ENCODE peak calls at places on chromosomes 11 and 22, in four cellular contexts. A is dorsolateral prefrontal cortex, V is NCI-H1417, T is iPS-NIHi11. W is an unnamed sample.

GRCh38 chr22:28909375-28909774 is 26.0 kb downstream of the ZNRF3 start:
- DNase-seq in A (peak), T (no peak), V (no peak), W (no peak)

GRCh38 chr11:62133328-62134065 is 9.7 kb downstream of the INCENP start:
- DNase-seq in T (no peak), V (no peak), A (no peak), W (no peak)

GRCh38 chr11:2998073-2998850 is 6.1 kb upstream of the NAP1L4 start:
- DNase-seq in V (no peak), A (no peak), T (no peak), W (no peak)

GRCh38 chr11:66181632-66182345 is 86.7 kb upstream of the RAB1B start:
- DNase-seq in T (no peak), A (no peak), V (no peak), W (no peak)

GRCh38 chr11:41222236-41222635 is 237.2 kb downstream of the LRRC4C start:
- DNase-seq in V (no peak), T (no peak), A (no peak), W (no peak)

GRCh38 chr11:33391893-33392251 is 134.7 kb downstream of the HIPK3 start:
- DNase-seq in A (no peak), V (no peak), T (no peak), W (no peak)

GRCh38 chr11:1921576-1922141 is 2.2 kb downstream of the TNNT3 start:
- DNase-seq in V (no peak), A (peak), T (peak), W (no peak)

GRCh38 chr22:36587289-36588154 is 58.6 kb upstream of the EIF3D start:
- DNase-seq in V (no peak), A (peak), T (no peak), W (no peak)

GRCh38 chr11:69319255-69320106 is 25.5 kb downstream of the MYEOV start:
- DNase-seq in A (no peak), V (no peak), T (no peak), W (no peak)

GRCh38 chr11:38718659-38719058 is 2120.6 kb upstream of the RAG2 start:
- DNase-seq in V (no peak), A (no peak), T (peak), W (no peak)

GRCh38 chr11:95592455-95592854 is 197.1 kb downstream of the FAM76B start:
- DNase-seq in V (no peak), T (peak), A (no peak), W (no peak)

GRCh38 chr22:33787645-33788456 is 132.4 kb downstream of the LARGE1 start:
- DNase-seq in T (no peak), V (no peak), A (no peak), W (no peak)

GRCh38 chr11:27217948-27218410 is 145.0 kb downstream of the CCDC34 start:
- DNase-seq in A (no peak), T (no peak), V (no peak), W (no peak)

GRCh38 chr11:128625316-128625715 is 38.0 kb upstream of the ETS1 start:
- DNase-seq in V (no peak), A (no peak), T (no peak), W (no peak)

W was measured in NCI-H345.